ENCODE peak calls at places on chromosomes 7 and 10, in nine cellular contexts. One of them, this sample, is unnamed.

GRCh38 chr10:114902151-114902550 is 35.8 kb upstream of the TRUB1 start:
- DNase-seq in cardiac muscle cell: no peak
- DNase-seq in upper lobe of right lung: no peak
- DNase-seq in hepatocyte: no peak
- DNase-seq in heart right ventricle: no peak
- DNase-seq in esophagus squamous epithelium: no peak
- DNase-seq in thoracic aorta: no peak
- DNase-seq in left ventricle myocardium inferior: no peak
- DNase-seq in body of pancreas: no peak
- DNase-seq in this sample: no peak

GRCh38 chr7:49010717-49011116 is 86.4 kb downstream of the CDC14C start:
- DNase-seq in cardiac muscle cell: no peak
- DNase-seq in upper lobe of right lung: no peak
- DNase-seq in hepatocyte: no peak
- DNase-seq in heart right ventricle: no peak
- DNase-seq in esophagus squamous epithelium: no peak
- DNase-seq in thoracic aorta: no peak
- DNase-seq in left ventricle myocardium inferior: no peak
- DNase-seq in body of pancreas: no peak
- DNase-seq in this sample: no peak

GRCh38 chr10:7157091-7157490 is 253.7 kb downstream of the SFMBT2 start:
- DNase-seq in cardiac muscle cell: no peak
- DNase-seq in upper lobe of right lung: no peak
- DNase-seq in hepatocyte: no peak
- DNase-seq in heart right ventricle: no peak
- DNase-seq in esophagus squamous epithelium: no peak
- DNase-seq in thoracic aorta: no peak
- DNase-seq in left ventricle myocardium inferior: no peak
- DNase-seq in body of pancreas: no peak
- DNase-seq in this sample: no peak

GRCh38 chr10:87860156-87860795 is 3.1 kb downstream of the KLLN start:
- DNase-seq in cardiac muscle cell: peak; percentile 23
- DNase-seq in upper lobe of right lung: no peak
- DNase-seq in hepatocyte: peak; percentile 53
- DNase-seq in heart right ventricle: no peak
- DNase-seq in esophagus squamous epithelium: no peak
- DNase-seq in thoracic aorta: no peak
- DNase-seq in left ventricle myocardium inferior: no peak
- DNase-seq in body of pancreas: peak; percentile 45
- DNase-seq in this sample: peak; percentile 32

GRCh38 chr7:72925546-72926120 is 738 bp downstream of the POM121 start:
- DNase-seq in cardiac muscle cell: peak; percentile 6
- DNase-seq in upper lobe of right lung: no peak
- DNase-seq in hepatocyte: no peak
- DNase-seq in heart right ventricle: no peak
- DNase-seq in esophagus squamous epithelium: no peak
- DNase-seq in thoracic aorta: no peak
- DNase-seq in left ventricle myocardium inferior: no peak
- DNase-seq in body of pancreas: no peak
- DNase-seq in this sample: no peak

GRCh38 chr7:12770227-12770975 is 83.0 kb downstream of the ARL4A start:
- DNase-seq in cardiac muscle cell: no peak
- DNase-seq in upper lobe of right lung: no peak
- DNase-seq in hepatocyte: no peak
- DNase-seq in heart right ventricle: no peak
- DNase-seq in esophagus squamous epithelium: no peak
- DNase-seq in thoracic aorta: no peak
- DNase-seq in left ventricle myocardium inferior: peak; percentile 18
- DNase-seq in body of pancreas: peak; percentile 49
- DNase-seq in this sample: no peak

GRCh38 chr10:30782543-30783461 is 153.2 kb upstream of the LYZL2 start:
- DNase-seq in cardiac muscle cell: no peak
- DNase-seq in upper lobe of right lung: no peak
- DNase-seq in hepatocyte: no peak
- DNase-seq in heart right ventricle: no peak
- DNase-seq in esophagus squamous epithelium: no peak
- DNase-seq in thoracic aorta: no peak
- DNase-seq in left ventricle myocardium inferior: no peak
- DNase-seq in body of pancreas: no peak
- DNase-seq in this sample: no peak

GRCh38 chr10:132158810-132159209 is 27.9 kb upstream of the DPYSL4 start:
- DNase-seq in cardiac muscle cell: no peak
- DNase-seq in upper lobe of right lung: no peak
- DNase-seq in hepatocyte: no peak
- DNase-seq in heart right ventricle: no peak
- DNase-seq in esophagus squamous epithelium: no peak
- DNase-seq in thoracic aorta: no peak
- DNase-seq in left ventricle myocardium inferior: no peak
- DNase-seq in body of pancreas: no peak
- DNase-seq in this sample: no peak

GRCh38 chr7:92832623-92833023 is 3.8 kb downstream of the CDK6 start:
- DNase-seq in cardiac muscle cell: no peak
- DNase-seq in upper lobe of right lung: no peak
- DNase-seq in hepatocyte: no peak
- DNase-seq in heart right ventricle: no peak
- DNase-seq in esophagus squamous epithelium: no peak
- DNase-seq in thoracic aorta: no peak
- DNase-seq in left ventricle myocardium inferior: no peak
- DNase-seq in body of pancreas: no peak
- DNase-seq in this sample: no peak

GRCh38 chr10:117254774-117255735 is 14.1 kb downstream of the SLC18A2 start:
- DNase-seq in cardiac muscle cell: no peak
- DNase-seq in upper lobe of right lung: no peak
- DNase-seq in hepatocyte: no peak
- DNase-seq in heart right ventricle: no peak
- DNase-seq in esophagus squamous epithelium: no peak
- DNase-seq in thoracic aorta: no peak
- DNase-seq in left ventricle myocardium inferior: no peak
- DNase-seq in body of pancreas: no peak
- DNase-seq in this sample: no peak

GRCh38 chr10:116765549-116766162 is 23.3 kb upstream of the HSPA12A start:
- DNase-seq in cardiac muscle cell: no peak
- DNase-seq in upper lobe of right lung: peak; percentile 39
- DNase-seq in hepatocyte: no peak
- DNase-seq in heart right ventricle: no peak
- DNase-seq in esophagus squamous epithelium: no peak
- DNase-seq in thoracic aorta: no peak
- DNase-seq in left ventricle myocardium inferior: no peak
- DNase-seq in body of pancreas: peak; percentile 56
- DNase-seq in this sample: peak; percentile 35

GRCh38 chr10:25177093-25177753 is 2.4 kb downstream of the GPR158 start:
- DNase-seq in cardiac muscle cell: no peak
- DNase-seq in upper lobe of right lung: no peak
- DNase-seq in hepatocyte: no peak
- DNase-seq in heart right ventricle: no peak
- DNase-seq in esophagus squamous epithelium: no peak
- DNase-seq in thoracic aorta: no peak
- DNase-seq in left ventricle myocardium inferior: no peak
- DNase-seq in body of pancreas: no peak
- DNase-seq in this sample: no peak

GRCh38 chr10:25176421-25176968 is 1.7 kb downstream of the GPR158 start:
- DNase-seq in cardiac muscle cell: peak; percentile 5
- DNase-seq in upper lobe of right lung: no peak
- DNase-seq in hepatocyte: no peak
- DNase-seq in heart right ventricle: no peak
- DNase-seq in esophagus squamous epithelium: no peak
- DNase-seq in thoracic aorta: no peak
- DNase-seq in left ventricle myocardium inferior: no peak
- DNase-seq in body of pancreas: no peak
- DNase-seq in this sample: no peak

GRCh38 chr10:25177754-25178135 is 2.9 kb downstream of the GPR158 start:
- DNase-seq in cardiac muscle cell: no peak
- DNase-seq in upper lobe of right lung: no peak
- DNase-seq in hepatocyte: no peak
- DNase-seq in heart right ventricle: no peak
- DNase-seq in esophagus squamous epithelium: no peak
- DNase-seq in thoracic aorta: no peak
- DNase-seq in left ventricle myocardium inferior: no peak
- DNase-seq in body of pancreas: no peak
- DNase-seq in this sample: no peak

GRCh38 chr10:25175527-25176420 is 973 bp downstream of the GPR158 start:
- DNase-seq in cardiac muscle cell: peak; percentile 79
- DNase-seq in upper lobe of right lung: peak; percentile 66
- DNase-seq in hepatocyte: peak; percentile 65
- DNase-seq in heart right ventricle: peak; percentile 12
- DNase-seq in esophagus squamous epithelium: no peak
- DNase-seq in thoracic aorta: no peak
- DNase-seq in left ventricle myocardium inferior: no peak
- DNase-seq in body of pancreas: peak; percentile 23
- DNase-seq in this sample: peak; percentile 26

DNA sequence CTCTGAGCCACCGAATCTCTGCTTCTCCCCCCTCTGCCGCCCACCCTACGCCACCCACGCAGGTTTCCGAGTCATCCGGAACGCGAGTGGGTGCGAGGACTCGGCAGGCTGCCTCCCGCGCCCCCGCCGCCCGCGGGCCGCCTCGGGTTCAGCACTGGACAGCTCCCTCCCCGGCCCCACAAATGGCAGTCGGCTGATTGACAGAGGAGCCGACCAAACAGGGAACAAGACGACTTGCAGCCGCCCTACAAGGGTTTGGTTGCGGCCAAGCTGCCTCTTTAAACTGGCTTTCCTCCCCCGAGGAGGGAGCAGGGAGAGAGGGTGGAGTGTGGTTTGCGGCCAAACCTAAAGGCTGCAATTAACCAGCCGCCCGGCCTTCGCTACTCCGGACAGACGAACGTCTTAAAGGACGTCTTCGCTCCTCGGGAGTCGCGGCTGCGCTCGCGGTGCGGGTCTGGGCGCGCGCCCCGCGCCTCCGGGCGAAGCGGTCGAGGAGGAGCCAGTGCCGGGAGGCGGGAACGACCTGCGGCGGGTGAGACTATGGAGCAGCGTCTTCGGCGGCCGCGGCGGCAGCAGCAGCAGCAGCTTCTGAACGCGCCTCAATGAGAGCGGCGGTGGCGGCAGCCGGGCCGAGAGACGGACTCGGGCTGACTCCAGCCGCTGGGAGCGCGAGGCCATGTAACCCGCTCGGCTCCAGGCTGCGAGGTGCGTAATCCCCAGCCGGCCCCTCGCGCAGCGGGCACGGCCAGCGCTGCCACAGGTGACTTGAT is at the start of gene GPR158:
- DNase-seq in cardiac muscle cell: peak; percentile 95
- DNase-seq in upper lobe of right lung: peak; percentile 91
- DNase-seq in hepatocyte: peak; percentile 93
- DNase-seq in heart right ventricle: peak; percentile 82
- DNase-seq in esophagus squamous epithelium: no peak
- DNase-seq in thoracic aorta: peak; percentile 62
- DNase-seq in left ventricle myocardium inferior: peak; percentile 86
- DNase-seq in body of pancreas: peak; percentile 95
- DNase-seq in this sample: peak; percentile 98
- H3K4me3 ChIP-seq in cardiac muscle cell: peak within 1 kb of the TSS; percentile 48
- H3K4me3 ChIP-seq in upper lobe of right lung: peak within 1 kb of the TSS; percentile 53
- H3K4me3 ChIP-seq in hepatocyte: peak within 1 kb of the TSS; percentile 35
- H3K4me3 ChIP-seq in heart right ventricle: peak within 1 kb of the TSS; percentile 41
- H3K4me3 ChIP-seq in esophagus squamous epithelium: peak within 1 kb of the TSS; percentile 57
- H3K4me3 ChIP-seq in thoracic aorta: peak within 1 kb of the TSS; percentile 77
- H3K4me3 ChIP-seq in left ventricle myocardium inferior: peak within 1 kb of the TSS; percentile 70
- H3K4me3 ChIP-seq in body of pancreas: no peak within 1 kb of the TSS
- H3K4me3 ChIP-seq in this sample: peak within 1 kb of the TSS; percentile 81

DNA sequence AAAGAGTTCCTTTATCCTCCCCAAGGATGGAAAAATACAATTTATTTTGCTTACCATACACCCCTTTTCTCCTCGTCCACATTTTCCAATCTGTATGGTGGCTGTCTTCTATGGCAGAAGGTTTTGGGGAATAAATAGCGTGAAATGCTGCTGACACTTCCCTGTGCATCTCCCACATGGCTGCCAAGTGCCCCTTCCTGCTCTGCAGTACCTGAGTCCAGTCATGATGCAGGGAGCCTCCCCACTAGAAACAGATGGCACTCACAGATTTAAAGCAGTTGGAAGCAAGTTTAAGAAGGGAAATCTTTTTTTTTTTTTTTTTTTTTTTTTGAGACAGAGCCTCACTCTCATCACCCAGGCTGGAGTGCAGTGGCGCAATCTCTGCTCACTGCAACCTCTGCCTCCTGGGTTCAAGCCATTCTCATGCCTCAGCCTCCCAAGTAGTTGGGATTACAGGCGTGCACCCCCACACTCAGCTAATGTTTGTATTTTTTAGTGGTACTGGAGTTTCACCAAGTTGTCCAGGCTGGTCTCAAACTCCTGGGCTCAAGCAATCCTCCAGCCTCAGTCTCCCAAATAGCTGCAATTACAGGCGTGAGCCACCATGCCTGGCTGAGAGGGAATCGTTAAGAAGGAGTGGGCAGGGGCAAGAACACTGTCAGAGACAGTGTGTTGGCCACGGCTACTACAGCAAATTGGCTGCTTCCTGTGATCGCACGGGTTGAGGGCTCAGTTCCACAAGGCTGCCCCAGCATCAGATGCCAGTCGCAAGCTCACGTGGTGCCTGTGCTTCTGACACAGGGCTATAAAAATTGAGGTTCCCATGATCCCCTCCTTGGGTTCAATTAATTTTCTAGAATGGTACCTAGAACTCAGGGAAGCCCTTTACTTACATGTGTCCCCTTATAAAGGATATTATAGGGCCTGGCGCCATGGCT is 5.3 kb upstream of the PILRA start:
- DNase-seq in cardiac muscle cell: no peak
- DNase-seq in upper lobe of right lung: peak; percentile 66
- DNase-seq in hepatocyte: no peak
- DNase-seq in heart right ventricle: no peak
- DNase-seq in esophagus squamous epithelium: no peak
- DNase-seq in thoracic aorta: no peak
- DNase-seq in left ventricle myocardium inferior: no peak
- DNase-seq in body of pancreas: peak; percentile 43
- DNase-seq in this sample: no peak
- H3K4me1 ChIP-seq in cardiac muscle cell: no peaks in the 10 kb centered on the region
- H3K4me1 ChIP-seq in upper lobe of right lung: peaks cover 8% of the 10 kb centered on the region
- H3K4me1 ChIP-seq in hepatocyte: no peaks in the 10 kb centered on the region
- H3K4me1 ChIP-seq in heart right ventricle: peaks cover 7% of the 10 kb centered on the region
- H3K4me1 ChIP-seq in esophagus squamous epithelium: peaks cover 20% of the 10 kb centered on the region
- H3K4me1 ChIP-seq in thoracic aorta: no peaks in the 10 kb centered on the region
- H3K4me1 ChIP-seq in left ventricle myocardium inferior: peaks cover 8% of the 10 kb centered on the region
- H3K4me1 ChIP-seq in body of pancreas: no peaks in the 10 kb centered on the region
- H3K4me1 ChIP-seq in this sample: no peaks in the 10 kb centered on the region

DNA sequence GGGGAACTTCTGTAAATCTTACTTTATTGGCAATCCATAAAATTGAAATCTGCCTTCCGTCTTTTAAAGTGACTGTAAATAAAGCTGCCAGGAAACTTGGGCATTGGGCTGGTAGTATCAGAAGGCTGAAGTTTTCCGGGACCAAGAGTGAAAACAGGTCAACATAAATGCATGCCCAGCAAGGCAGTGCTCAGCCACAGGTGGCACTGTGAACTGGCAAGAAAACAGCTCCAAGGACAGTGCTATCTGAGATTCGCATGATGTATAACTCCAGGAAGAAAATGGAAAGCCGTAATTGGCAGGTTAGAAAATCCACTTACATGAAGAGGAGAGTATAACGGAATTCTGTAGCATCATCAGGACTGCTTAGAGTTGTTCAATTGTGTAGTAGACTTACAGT is 1.9 kb upstream of the INSYN2A start:
- DNase-seq in cardiac muscle cell: no peak
- DNase-seq in upper lobe of right lung: no peak
- DNase-seq in hepatocyte: no peak
- DNase-seq in heart right ventricle: no peak
- DNase-seq in esophagus squamous epithelium: no peak
- DNase-seq in thoracic aorta: no peak
- DNase-seq in left ventricle myocardium inferior: no peak
- DNase-seq in body of pancreas: peak; percentile 21
- DNase-seq in this sample: no peak
- TF ChIP-seq CTCF in cardiac muscle cell: no peak
- TF ChIP-seq CTCF in upper lobe of right lung: no peak
- TF ChIP-seq CTCF in hepatocyte: no peak
- TF ChIP-seq CTCF in heart right ventricle: no peak
- TF ChIP-seq CTCF in esophagus squamous epithelium: no peak
- TF ChIP-seq CTCF in thoracic aorta: no peak
- TF ChIP-seq CTCF in left ventricle myocardium inferior: peak; percentile 12
- TF ChIP-seq CTCF in body of pancreas: no peak
- TF ChIP-seq CTCF in this sample: no peak

GRCh38 chr7:157850481-157851444 is 514.0 kb downstream of the DNAJB6 start:
- DNase-seq in cardiac muscle cell: no peak
- DNase-seq in upper lobe of right lung: no peak
- DNase-seq in hepatocyte: no peak
- DNase-seq in heart right ventricle: no peak
- DNase-seq in esophagus squamous epithelium: no peak
- DNase-seq in thoracic aorta: no peak
- DNase-seq in left ventricle myocardium inferior: no peak
- DNase-seq in body of pancreas: no peak
- DNase-seq in this sample: no peak
- H3K4me3 ChIP-seq in cardiac muscle cell: no peak overlapping the region
- H3K4me3 ChIP-seq in upper lobe of right lung: no peak overlapping the region
- H3K4me3 ChIP-seq in hepatocyte: no peak overlapping the region
- H3K4me3 ChIP-seq in heart right ventricle: no peak overlapping the region
- H3K4me3 ChIP-seq in esophagus squamous epithelium: no peak overlapping the region
- H3K4me3 ChIP-seq in thoracic aorta: no peak overlapping the region
- H3K4me3 ChIP-seq in left ventricle myocardium inferior: no peak overlapping the region
- H3K4me3 ChIP-seq in body of pancreas: no peak overlapping the region
- H3K4me3 ChIP-seq in this sample: no peak overlapping the region